ENCODE peak calls at places on chromosomes 3 and 15, in nine cellular contexts. J is cardiac septum, D is SK-N-SH, Q is epithelial cell of esophagus, E is foreskin fibroblast, Y is mesendoderm, C is GOT3, L is uterus, U is GM19239. R is an unnamed sample.

GRCh38 chr3:141370065-141370533 is 1.8 kb downstream of the ZBTB38 start:
- DNase-seq in Y (peak), D (peak), U (peak), E (peak), J (no peak), Q (peak), L (peak), C (no peak), R (peak)

GRCh38 chr3:185711255-185711870 is 113.5 kb downstream of the IGF2BP2 start:
- DNase-seq in E (no peak), Q (peak), Y (no peak), L (no peak), C (no peak), D (no peak), J (no peak), U (no peak), R (no peak)

GRCh38 chr3:46712191-46713047 is 5.2 kb downstream of the PRSS50 start:
- DNase-seq in D (no peak), Y (no peak), E (no peak), Q (no peak), L (peak), U (no peak), C (no peak), J (peak), R (no peak)

GRCh38 chr3:192545346-192545745 is 182.0 kb downstream of the FGF12 start:
- DNase-seq in E (no peak), L (no peak), Q (peak), U (no peak), D (no peak), C (no peak), J (no peak), Y (no peak), R (no peak)

GRCh38 chr3:126212629-126213375 is 32.4 kb upstream of the ALDH1L1 start:
- DNase-seq in Q (peak), J (no peak), E (peak), L (peak), D (peak), U (no peak), Y (peak), C (no peak), R (no peak)

GRCh38 chr15:62903437-62903836 is 139.1 kb upstream of the TPM1 start:
- DNase-seq in D (no peak), E (no peak), L (no peak), Y (peak), U (no peak), J (no peak), Q (no peak), C (no peak), R (no peak)

GRCh38 chr3:31092748-31093607 is 198.5 kb upstream of the GADL1 start:
- DNase-seq in L (no peak), U (no peak), E (no peak), C (no peak), D (no peak), Q (no peak), Y (peak), J (no peak), R (no peak)

GRCh38 chr3:151382671-151383070 is 1.9 kb downstream of the P2RY12 start:
- DNase-seq in C (no peak), U (no peak), J (no peak), E (no peak), Y (no peak), Q (no peak), D (no peak), L (no peak), R (no peak)

R was measured in activated CD4-positive, alpha-beta memory T cell treated with anti-CD3 and anti-CD28 coated beads for 36 hours.